ENCODE peak calls at places on chromosomes 6 and 20, in nine cellular contexts. D is HFFc6, V is uterus, C is tibial nerve, I is RWPE1, T is hepatocyte, E is nephron progenitor cell, G is endothelial cell, Z is fibroblast of pulmonary artery. J is an unnamed sample.

GRCh38 chr6:89032599-89032998 is 48.0 kb upstream of the PNRC1 start:
- DNase-seq in C (no peak), T (no peak), V (no peak), G (no peak), I (no peak), Z (peak), D (no peak), E (no peak), J (no peak)

GRCh38 chr6:106165885-106166485 is 79.8 kb downstream of the PRDM1 start:
- DNase-seq in Z (no peak), G (no peak), C (no peak), I (no peak), V (no peak), T (no peak), D (no peak), E (no peak), J (no peak)

GRCh38 chr6:111238464-111239119 is 151.3 kb downstream of the SLC16A10 start:
- DNase-seq in G (no peak), C (no peak), V (no peak), E (no peak), D (peak), I (peak), Z (peak), T (no peak), J (no peak)

GRCh38 chr6:160756021-160756420 is 54.0 kb downstream of the PLG start:
- DNase-seq in D (no peak), T (no peak), G (no peak), V (no peak), E (no peak), C (no peak), Z (no peak), I (no peak), J (no peak)

GRCh38 chr20:20073851-20074252 is 21.5 kb downstream of the CFAP61 start:
- DNase-seq in V (no peak), C (no peak), I (no peak), D (no peak), E (no peak), Z (no peak), T (no peak), G (no peak), J (no peak)

GRCh38 chr20:46746972-46747371 is 37.5 kb downstream of the SLC2A10 start:
- DNase-seq in V (no peak), E (no peak), I (peak), D (peak), Z (peak), G (no peak), T (peak), C (no peak), J (no peak)

GRCh38 chr6:146850238-146850896 is 251.6 kb downstream of the ADGB start:
- DNase-seq in I (no peak), D (no peak), G (no peak), Z (peak), E (no peak), T (no peak), V (no peak), C (no peak), J (no peak)

GRCh38 chr20:8583209-8584106 is 451.4 kb downstream of the PLCB1 start:
- DNase-seq in C (no peak), Z (peak), E (no peak), G (no peak), I (no peak), D (no peak), V (no peak), T (peak), J (no peak)

GRCh38 chr6:156839591-156840001 is 62.4 kb downstream of the ARID1B start:
- DNase-seq in C (no peak), V (no peak), D (no peak), T (no peak), E (no peak), I (no peak), Z (peak), G (no peak), J (no peak)

GRCh38 chr6:14912226-14912625 is 333.6 kb upstream of the JARID2 start:
- DNase-seq in T (no peak), E (no peak), G (no peak), D (no peak), I (no peak), V (no peak), Z (peak), C (no peak), J (no peak)

GRCh38 chr20:57508381-57508780 is 16.6 kb downstream of the CTCFL start:
- DNase-seq in E (no peak), T (no peak), C (no peak), G (no peak), V (no peak), I (no peak), Z (no peak), D (no peak), J (no peak)

GRCh38 chr20:49534314-49534713 is 33.6 kb downstream of the PTGIS start:
- DNase-seq in D (peak), G (peak), Z (peak), I (peak), C (peak), E (peak), V (peak), T (peak), J (peak)

GRCh38 chr6:154432533-154433476 is 76.2 kb upstream of the IPCEF1 start:
- DNase-seq in C (no peak), G (no peak), V (no peak), Z (peak), T (no peak), D (peak), I (no peak), E (no peak), J (no peak)

GRCh38 chr6:47188588-47189021 is 121.1 kb downstream of the TNFRSF21 start:
- DNase-seq in Z (peak), V (no peak), I (peak), G (no peak), C (no peak), D (peak), E (no peak), T (peak), J (no peak)

GRCh38 chr20:47781631-47782030 is 3.6 kb downstream of the SULF2 start:
- DNase-seq in C (no peak), G (no peak), T (no peak), V (no peak), Z (no peak), D (no peak), E (no peak), I (no peak), J (no peak)

GRCh38 chr6:142286088-142286409 is 15.8 kb upstream of the ADGRG6 start:
- DNase-seq in I (no peak), V (no peak), G (no peak), E (no peak), D (no peak), T (no peak), C (no peak), Z (no peak), J (no peak)

GRCh38 chr20:17795449-17796095 is 95.8 kb downstream of the BANF2 start:
- DNase-seq in D (no peak), Z (no peak), I (no peak), T (no peak), G (no peak), E (no peak), V (no peak), C (no peak), J (no peak)

GRCh38 chr6:28816909-28817807 is 106.6 kb downstream of the TRIM27 start:
- DNase-seq in T (no peak), Z (peak), C (no peak), G (peak), D (peak), I (no peak), E (peak), V (no peak), J (no peak)

GRCh38 chr6:17505062-17505476 is 95.0 kb upstream of the FAM8A1 start:
- DNase-seq in D (peak), T (no peak), Z (peak), I (peak), E (no peak), C (no peak), G (no peak), V (no peak), J (no peak)

GRCh38 chr6:3259491-3259958 is 778 bp downstream of the PSMG4 start:
- DNase-seq in E (peak), I (peak), C (no peak), D (peak), G (peak), V (no peak), T (peak), Z (peak), J (no peak)

GRCh38 chr6:10166031-10166430 is 248.8 kb downstream of the TFAP2A start:
- DNase-seq in T (no peak), G (no peak), E (no peak), C (no peak), I (no peak), V (no peak), Z (no peak), D (no peak), J (no peak)

GRCh38 chr6:2743280-2744205 is 7.2 kb downstream of the MYLK4 start:
- DNase-seq in I (no peak), V (no peak), E (no peak), T (no peak), D (no peak), C (no peak), G (no peak), Z (no peak), J (no peak)

GRCh38 chr20:8385247-8385646 is 253.2 kb downstream of the PLCB1 start:
- DNase-seq in G (no peak), Z (peak), I (no peak), V (no peak), D (peak), C (no peak), E (no peak), T (no peak), J (no peak)

GRCh38 chr6:119742188-119742803 is 392.7 kb upstream of the MAN1A1 start:
- DNase-seq in V (no peak), Z (peak), C (peak), G (peak), E (peak), I (peak), T (peak), D (no peak), J (peak)

GRCh38 chr20:64194269-64194668 is 30.0 kb downstream of the MYT1 start:
- DNase-seq in T (no peak), I (no peak), Z (no peak), G (no peak), C (no peak), D (no peak), V (no peak), E (no peak), J (no peak)

GRCh38 chr6:2959909-2960719 is 11.3 kb downstream of the SERPINB6 start:
- DNase-seq in E (no peak), I (peak), G (no peak), D (peak), Z (peak), V (no peak), T (peak), C (no peak), J (no peak)

GRCh38 chr6:28747631-28748157 is 176.1 kb downstream of the TRIM27 start:
- DNase-seq in E (peak), T (peak), V (no peak), D (peak), I (peak), G (peak), Z (peak), C (no peak), J (no peak)

GRCh38 chr6:167826230-167827061 is at the start of gene AFDN:
- DNase-seq in E (peak), C (peak), T (peak), G (peak), Z (peak), D (peak), V (peak), I (peak), J (peak)

GRCh38 chr6:11769244-11769643 is 9.4 kb downstream of the ADTRP start:
- DNase-seq in V (no peak), E (no peak), I (peak), Z (no peak), D (no peak), T (no peak), G (no peak), C (no peak), J (no peak)

GRCh38 chr6:31680226-31680840 is 534 bp downstream of the LY6G5C start:
- DNase-seq in E (no peak), C (no peak), G (no peak), T (no peak), D (no peak), Z (no peak), I (no peak), V (no peak), J (no peak)

GRCh38 chr6:90319044-90319443 is 22.4 kb upstream of the BACH2 start:
- DNase-seq in G (no peak), Z (peak), T (peak), E (no peak), C (no peak), D (no peak), I (no peak), V (no peak), J (no peak)

GRCh38 chr20:34621383-34622367 is 55.2 kb downstream of the PIGU start:
- DNase-seq in D (peak), V (no peak), T (peak), C (no peak), Z (peak), G (no peak), I (peak), E (no peak), J (no peak)

GRCh38 chr20:822651-823325 is 10.7 kb upstream of the FAM110A start:
- DNase-seq in E (no peak), D (no peak), Z (no peak), I (no peak), V (no peak), T (no peak), G (no peak), C (no peak), J (no peak)

GRCh38 chr20:54195483-54196472 is 12.1 kb upstream of the PFDN4 start:
- DNase-seq in D (no peak), T (no peak), Z (no peak), I (no peak), E (no peak), V (no peak), G (no peak), C (no peak), J (no peak)

DNA sequence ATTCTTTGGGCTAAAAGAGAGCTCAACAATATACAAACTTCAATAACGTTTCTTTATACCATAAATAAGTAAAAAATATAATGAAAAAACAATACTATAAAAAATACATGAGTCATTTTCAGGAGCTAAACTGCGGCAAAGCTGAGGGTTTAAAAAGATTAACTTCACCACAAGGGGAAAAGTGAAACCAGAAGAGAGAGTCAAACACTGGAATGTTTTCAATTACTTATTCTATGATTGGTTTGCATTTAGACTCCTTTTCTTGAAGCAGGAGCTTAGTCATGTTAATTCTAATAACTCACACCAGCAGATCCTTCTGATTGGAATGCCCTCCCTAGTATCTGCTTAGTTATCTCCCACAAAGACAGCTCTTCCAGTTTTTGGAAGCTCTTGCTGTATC is 627.3 kb downstream of the UTRN start:
- DNase-seq in Z (peak), E (no peak), D (peak), V (no peak), T (no peak), G (no peak), I (peak), C (no peak), J (no peak)
- TF ChIP-seq CTCF in Z (no peak), E (no peak), D (peak), V (no peak), T (no peak), G (no peak), I (no peak), C (no peak), J (no peak)

DNA sequence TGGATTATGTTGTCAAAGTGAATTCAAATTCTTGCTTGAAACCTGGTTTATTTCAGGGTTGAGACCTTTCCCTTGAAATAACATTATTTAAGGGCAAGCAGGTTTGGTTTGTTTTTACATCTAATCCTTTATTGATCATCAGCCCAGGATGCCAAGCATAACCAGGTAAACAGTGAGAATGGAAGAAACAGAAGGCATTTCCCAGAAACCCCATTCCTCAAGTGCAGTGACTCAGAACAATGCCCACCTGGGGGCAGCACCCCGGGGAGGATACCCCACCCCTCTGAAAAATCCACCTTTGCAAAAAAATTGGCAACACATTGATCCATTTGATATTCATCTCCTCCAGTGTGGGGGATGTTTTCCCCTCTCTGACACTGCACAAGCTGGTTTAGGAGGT is 32.5 kb downstream of the POFUT1 start:
- DNase-seq in G (no peak), D (no peak), V (no peak), Z (no peak), C (no peak), T (no peak), I (no peak), E (no peak), J (no peak)
- TF ChIP-seq CTCF in G (no peak), D (peak), V (no peak), Z (no peak), C (no peak), T (peak), I (no peak), E (no peak), J (no peak)

DNA sequence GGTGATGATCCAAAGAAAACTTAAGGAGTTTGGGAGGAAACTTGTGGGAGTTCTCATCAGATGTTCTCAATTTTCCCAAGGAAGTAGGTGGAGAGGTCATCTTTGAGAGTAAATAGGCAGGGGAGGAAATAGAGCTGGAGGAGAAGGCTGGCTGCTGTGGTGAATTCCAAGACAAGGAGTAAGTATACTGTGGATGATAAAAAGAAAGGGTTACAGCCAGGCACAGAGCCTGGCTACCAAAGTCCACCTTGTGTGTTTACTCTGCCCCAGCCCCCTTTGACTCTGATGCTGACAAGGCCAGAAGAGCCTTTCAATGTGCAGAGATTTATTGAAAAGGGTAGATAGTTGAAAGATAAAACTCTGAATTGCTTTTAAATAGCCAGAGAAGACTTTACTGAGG is 182.4 kb upstream of the JAG1 start:
- DNase-seq in V (no peak), I (no peak), T (peak), E (no peak), Z (peak), C (no peak), G (no peak), D (no peak), J (no peak)
- TF ChIP-seq CTCF in V (no peak), I (no peak), T (no peak), E (no peak), Z (no peak), C (no peak), G (no peak), D (no peak), J (no peak)

DNA sequence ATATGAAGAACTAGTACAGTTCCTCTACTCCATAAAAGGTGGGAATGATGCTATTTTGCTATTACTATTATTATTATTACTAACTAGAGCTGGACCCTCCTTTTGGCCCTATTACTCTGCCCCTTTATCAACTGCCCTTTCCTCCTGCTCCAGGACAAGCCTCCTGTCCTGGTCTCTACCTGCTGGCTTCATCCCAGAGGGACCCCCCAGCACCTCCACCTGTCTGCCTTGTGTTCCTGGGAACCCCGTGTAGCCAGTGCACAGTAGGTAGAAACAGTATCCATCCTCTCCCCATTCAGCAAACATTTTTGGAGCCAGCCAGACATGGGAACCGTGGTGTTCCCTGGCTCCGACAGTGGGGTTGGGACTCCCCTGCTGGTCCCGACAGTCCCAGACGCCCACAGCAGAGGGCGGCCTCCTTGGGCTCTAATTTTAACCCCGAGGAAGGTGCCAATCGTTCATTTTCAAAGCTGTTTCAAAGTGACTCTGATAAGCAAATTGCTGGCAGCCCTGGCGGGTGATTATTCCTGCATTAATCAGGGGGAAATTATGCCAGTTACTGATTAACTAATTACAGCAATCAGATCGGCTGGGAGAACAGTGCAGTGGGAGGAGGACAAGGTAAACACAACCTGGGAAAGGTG is 44.2 kb upstream of the MDGA1 start:
- DNase-seq in T (peak), I (no peak), E (peak), D (no peak), C (no peak), Z (peak), G (peak), V (no peak), J (no peak)
- TF ChIP-seq CTCF in T (peak), I (no peak), E (peak), D (peak), C (peak), Z (peak), G (no peak), V (no peak), J (no peak)

GRCh38 chr6:134549854-134550253 is 231.9 kb upstream of the SGK1 start:
- DNase-seq in Z (peak), D (no peak), E (no peak), I (no peak), C (no peak), G (no peak), V (no peak), T (no peak), J (no peak)

GRCh38 chr6:134543128-134543527 is 225.2 kb upstream of the SGK1 start:
- DNase-seq in V (no peak), T (no peak), D (no peak), I (no peak), E (no peak), G (no peak), Z (no peak), C (no peak), J (no peak)

GRCh38 chr6:134550604-134551003 is 232.7 kb upstream of the SGK1 start:
- DNase-seq in D (peak), C (no peak), E (no peak), V (no peak), G (no peak), Z (peak), T (no peak), I (no peak), J (no peak)

GRCh38 chr6:134544737-134545136 is 226.8 kb upstream of the SGK1 start:
- DNase-seq in V (no peak), T (no peak), G (no peak), C (no peak), E (no peak), Z (no peak), I (no peak), D (no peak), J (no peak)

GRCh38 chr6:134546962-134547645 is 229.2 kb upstream of the SGK1 start:
- DNase-seq in C (no peak), I (no peak), Z (no peak), G (no peak), D (no peak), T (no peak), E (no peak), V (no peak), J (no peak)
- TF ChIP-seq CTCF in C (no peak), I (no peak), Z (no peak), G (no peak), D (no peak), T (no peak), E (no peak), V (no peak), J (no peak)

DNA sequence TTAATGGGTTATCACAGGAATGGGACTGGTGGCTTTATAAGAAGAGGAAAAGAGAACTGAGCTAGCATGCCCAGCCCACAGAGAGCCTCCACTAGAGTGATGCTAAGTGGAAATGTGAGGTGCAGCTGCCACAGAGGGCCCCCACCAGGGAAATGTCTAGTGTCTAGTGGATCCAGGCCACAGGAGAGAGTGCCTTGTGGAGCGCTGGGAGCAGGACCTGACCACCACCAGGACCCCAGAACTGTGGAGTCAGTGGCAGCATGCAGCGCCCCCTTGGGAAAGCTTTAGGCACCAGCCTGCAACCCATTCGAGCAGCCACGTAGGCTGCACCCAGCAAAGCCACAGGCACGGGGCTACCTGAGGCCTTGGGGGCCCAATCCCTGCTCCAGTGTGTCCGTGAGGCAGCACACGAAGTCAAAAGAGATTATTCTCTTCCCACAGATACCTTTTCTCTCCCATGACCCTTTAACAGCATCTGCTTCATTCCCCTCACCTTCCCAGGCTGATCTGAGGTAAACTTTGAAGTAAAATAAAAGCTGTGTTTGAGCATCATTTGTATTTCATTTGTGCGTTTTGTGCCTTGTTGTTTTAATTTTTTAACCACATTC is 4.4 kb downstream of the HLA-E start:
- DNase-seq in D (no peak), G (no peak), E (peak), V (no peak), Z (no peak), C (no peak), T (no peak), I (no peak), J (no peak)
- TF ChIP-seq CTCF in D (peak), G (peak), E (no peak), V (no peak), Z (peak), C (no peak), T (no peak), I (no peak), J (no peak)

GRCh38 chr20:16701296-16701695 is 28.5 kb upstream of the SNRPB2 start:
- DNase-seq in G (peak), C (no peak), Z (peak), V (no peak), E (no peak), D (no peak), T (no peak), I (no peak), J (no peak)
- TF ChIP-seq CTCF in G (peak), C (no peak), Z (peak), V (no peak), E (peak), D (peak), T (peak), I (no peak), J (no peak)